ENCODE peak calls at places on chromosomes 2 and 18, in eight cellular contexts. B, R, I, M, Q, K, W and O are unnamed samples.

GRCh38 chr18:52340466-52341378 is 725 bp downstream of the DCC start:
- DNase-seq in B (no peak), R (no peak), I (peak; percentile 19), M (no peak), Q (no peak), K (no peak), W (no peak), O (no peak)

GRCh38 chr2:241194811-241195210 is 6.3 kb downstream of the ANO7 start:
- DNase-seq in B (no peak), R (no peak), I (no peak), M (no peak), Q (no peak), K (no peak), W (no peak), O (no peak)

GRCh38 chr2:161419338-161419965 is 3.4 kb downstream of the TBR1 start:
- DNase-seq in B (no peak), R (no peak), I (no peak), M (no peak), Q (no peak), K (no peak), W (no peak), O (no peak)

GRCh38 chr2:43109261-43109743 is 117.1 kb downstream of the ZFP36L2 start:
- DNase-seq in B (no peak), R (no peak), I (no peak), M (no peak), Q (peak; percentile 52), K (peak; percentile 51), W (no peak), O (no peak)

GRCh38 chr18:12770469-12771219 is 67.8 kb downstream of the PSMG2 start:
- DNase-seq in B (no peak), R (no peak), I (no peak), M (no peak), Q (no peak), K (no peak), W (no peak), O (no peak)

GRCh38 chr2:26770986-26771586 is 7.0 kb downstream of the SLC35F6 start:
- DNase-seq in B (no peak), R (peak; percentile 61), I (peak; percentile 83), M (peak; percentile 85), Q (peak; percentile 94), K (peak; percentile 92), W (peak; percentile 63), O (peak; percentile 68)

GRCh38 chr2:174125151-174125550 is 123.2 kb downstream of the OLA1 start:
- DNase-seq in B (no peak), R (no peak), I (no peak), M (no peak), Q (no peak), K (no peak), W (no peak), O (no peak)

GRCh38 chr2:59073257-59073656 is 832.1 kb upstream of the FANCL start:
- DNase-seq in B (no peak), R (no peak), I (no peak), M (no peak), Q (no peak), K (no peak), W (no peak), O (no peak)

GRCh38 chr2:220127311-220127710 is 499.9 kb downstream of the SLC4A3 start:
- DNase-seq in B (no peak), R (no peak), I (peak; percentile 72), M (no peak), Q (no peak), K (no peak), W (no peak), O (no peak)

DNA sequence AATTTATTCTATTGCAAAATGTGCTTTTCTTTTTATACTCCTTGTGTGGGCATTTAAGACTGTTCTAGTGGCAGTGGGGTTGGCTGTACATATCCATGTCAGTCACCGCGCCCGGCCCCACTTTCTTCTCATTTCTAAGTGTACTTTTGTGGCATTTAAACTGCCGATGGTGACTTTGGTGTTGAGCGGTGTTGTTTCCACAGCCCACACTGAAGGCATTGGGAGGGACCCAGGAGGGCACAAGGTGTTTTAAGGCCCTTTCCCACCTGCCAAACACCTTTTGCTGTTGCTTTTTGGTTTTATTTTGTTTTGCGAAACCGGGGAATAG is 369.7 kb downstream of the MTX2 start:
- DNase-seq in B (no peak), R (no peak), I (no peak), M (no peak), Q (no peak), K (no peak), W (no peak), O (no peak)
- H3K27me3 ChIP-seq in B (peaks cover 82% of the 10 kb centered on the region), R (peaks cover 4% of the 10 kb centered on the region), I (peaks cover 3% of the 10 kb centered on the region), M (peaks cover 82% of the 10 kb centered on the region), Q (peaks cover 96% of the 10 kb centered on the region), K (no peaks in the 10 kb centered on the region), W (peaks cover 43% of the 10 kb centered on the region), O (peaks cover 95% of the 10 kb centered on the region)

DNA sequence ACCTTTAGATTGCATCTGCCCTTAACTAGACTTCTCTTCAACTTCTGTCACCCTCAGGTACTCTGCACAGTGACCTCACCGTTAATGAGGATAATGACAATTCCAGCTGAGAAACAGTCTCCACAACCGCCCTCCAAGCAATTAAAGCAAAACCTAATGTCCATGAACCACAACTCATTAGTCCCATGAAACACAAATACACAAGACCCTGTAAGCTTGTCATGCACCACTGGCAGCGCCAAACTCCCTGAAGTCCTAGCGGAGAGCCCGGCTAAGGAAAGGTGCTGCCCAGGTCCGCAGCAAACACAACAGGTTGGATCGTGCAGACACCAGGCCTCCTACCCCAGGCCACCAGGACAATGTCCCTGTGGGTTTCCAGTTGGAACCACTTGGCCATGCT is 7.4 kb downstream of the SMAD7 start:
- DNase-seq in B (no peak), R (no peak), I (no peak), M (no peak), Q (no peak), K (no peak), W (no peak), O (no peak)
- H3K27ac ChIP-seq in B (no peak overlapping the region), R (peak overlapping the region; percentile 12), I (peak overlapping the region; percentile 78), M (peak overlapping the region; percentile 72), Q (peak overlapping the region; percentile 96), K (peak overlapping the region; percentile 99), W (peak overlapping the region; percentile 92), O (peak overlapping the region; percentile 100)

GRCh38 chr2:23690421-23691105 is 236.4 kb downstream of the ATAD2B start:
- DNase-seq in B (no peak), R (no peak), I (no peak), M (no peak), Q (no peak), K (no peak), W (no peak), O (no peak)

GRCh38 chr2:23688486-23689130 is 238.3 kb downstream of the ATAD2B start:
- DNase-seq in B (no peak), R (no peak), I (no peak), M (no peak), Q (no peak), K (no peak), W (no peak), O (no peak)

GRCh38 chr2:23689131-23689700 is 237.7 kb downstream of the ATAD2B start:
- DNase-seq in B (no peak), R (no peak), I (no peak), M (no peak), Q (no peak), K (no peak), W (no peak), O (no peak)

GRCh38 chr2:23691106-23691470 is 235.8 kb downstream of the ATAD2B start:
- DNase-seq in B (no peak), R (no peak), I (no peak), M (no peak), Q (no peak), K (no peak), W (no peak), O (no peak)

DNA sequence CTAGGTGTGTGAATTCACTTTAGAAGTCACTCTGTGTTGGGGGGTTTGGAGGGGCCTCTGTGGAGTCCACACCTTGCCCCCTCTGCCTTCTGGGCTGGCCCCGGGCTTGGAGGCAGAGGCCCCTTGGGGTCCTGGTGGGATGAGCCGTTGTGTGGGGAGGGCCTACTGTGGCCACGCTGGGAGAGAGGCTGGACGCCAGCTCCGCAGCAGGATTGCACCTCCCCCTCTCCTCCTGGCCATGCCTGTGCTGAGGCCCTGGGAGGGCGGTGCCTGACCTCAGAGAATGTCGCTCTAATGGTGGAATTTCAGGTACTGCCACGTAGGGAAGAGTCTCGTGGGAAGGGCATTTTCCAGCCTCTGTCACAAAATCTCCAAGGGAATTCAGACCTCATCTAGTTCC is 237.0 kb downstream of the ATAD2B start:
- DNase-seq in B (no peak), R (no peak), I (no peak), M (no peak), Q (no peak), K (no peak), W (no peak), O (no peak)
- TF ChIP-seq CTCF in B (no peak), R (no peak), I (no peak), M (no peak), Q (no peak), K (no peak), W (no peak), O (no peak)

GRCh38 chr18:55245200-55245599 is 285.9 kb upstream of the CCDC68 start:
- DNase-seq in B (no peak), R (no peak), I (no peak), M (no peak), Q (no peak), K (no peak), W (no peak), O (no peak)

GRCh38 chr18:55243852-55244251 is 284.6 kb upstream of the CCDC68 start:
- DNase-seq in B (no peak), R (peak; percentile 23), I (no peak), M (no peak), Q (peak; percentile 85), K (peak; percentile 59), W (no peak), O (no peak)

GRCh38 chr18:55243255-55243654 is 284.0 kb upstream of the CCDC68 start:
- DNase-seq in B (no peak), R (no peak), I (no peak), M (no peak), Q (no peak), K (no peak), W (no peak), O (no peak)

GRCh38 chr18:55246278-55246677 is 287.0 kb upstream of the CCDC68 start:
- DNase-seq in B (no peak), R (no peak), I (no peak), M (no peak), Q (no peak), K (no peak), W (no peak), O (no peak)

DNA sequence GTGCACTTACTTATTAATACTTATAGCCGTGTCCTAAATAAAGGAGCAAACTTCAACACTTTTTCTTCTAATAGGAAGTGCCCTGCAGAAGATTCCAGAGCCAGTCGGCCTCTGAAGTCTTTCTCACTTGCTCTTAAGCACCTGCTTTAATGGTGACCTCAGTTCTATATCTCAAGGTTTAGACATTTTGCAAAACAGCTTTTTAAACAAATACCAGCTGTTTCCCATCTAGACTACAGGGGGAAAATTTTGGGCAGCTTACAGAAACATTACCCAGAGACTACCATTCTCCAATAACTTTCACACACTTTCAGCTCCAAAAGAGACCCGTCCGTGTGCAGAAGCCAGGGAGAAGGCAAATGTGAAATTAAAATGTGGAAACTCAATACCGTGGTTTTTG is 285.3 kb upstream of the CCDC68 start:
- DNase-seq in B (no peak), R (peak; percentile 10), I (no peak), M (no peak), Q (peak; percentile 38), K (no peak), W (no peak), O (no peak)
- H3K27me3 ChIP-seq in B (no peaks in the 10 kb centered on the region), R (no peaks in the 10 kb centered on the region), I (no peaks in the 10 kb centered on the region), M (no peaks in the 10 kb centered on the region), Q (no peaks in the 10 kb centered on the region), K (no peaks in the 10 kb centered on the region), W (no peaks in the 10 kb centered on the region), O (no peaks in the 10 kb centered on the region)

GRCh38 chr2:156320491-156320896 is 12.0 kb downstream of the NR4A2 start:
- DNase-seq in B (no peak), R (no peak), I (no peak), M (no peak), Q (peak; percentile 51), K (peak; percentile 82), W (peak; percentile 25), O (peak; percentile 38)
- H3K27ac ChIP-seq in B (no peak overlapping the region), R (no peak overlapping the region), I (no peak overlapping the region), M (peak overlapping the region; percentile 69), Q (no peak overlapping the region), K (peak overlapping the region; percentile 82), W (peak overlapping the region; percentile 53), O (peak overlapping the region; percentile 76)